ENCODE peak calls at places on chromosomes 3 and 15, in four cellular contexts. One of them, this sample, is unnamed.

GRCh38 chr15:50939911-50940310 is 31.4 kb downstream of the AP4E1 start:
- DNase-seq in central memory CD4-positive, alpha-beta T cell: no peak
- DNase-seq in ovary: no peak
- DNase-seq in body of pancreas: no peak
- DNase-seq in this sample: no peak

GRCh38 chr3:187276397-187277128 is 15.0 kb downstream of the MASP1 start:
- DNase-seq in central memory CD4-positive, alpha-beta T cell: no peak
- DNase-seq in ovary: no peak
- DNase-seq in body of pancreas: no peak
- DNase-seq in this sample: no peak

GRCh38 chr15:37847776-37848175 is 86.7 kb upstream of the TMCO5A start:
- DNase-seq in central memory CD4-positive, alpha-beta T cell: no peak
- DNase-seq in ovary: no peak
- DNase-seq in body of pancreas: no peak
- DNase-seq in this sample: no peak

GRCh38 chr3:185270262-185270955 is 16.6 kb upstream of the EHHADH start:
- DNase-seq in central memory CD4-positive, alpha-beta T cell: no peak
- DNase-seq in ovary: no peak
- DNase-seq in body of pancreas: no peak
- DNase-seq in this sample: no peak

GRCh38 chr3:142098974-142099373 is 50.4 kb downstream of the TFDP2 start:
- DNase-seq in central memory CD4-positive, alpha-beta T cell: no peak
- DNase-seq in ovary: no peak
- DNase-seq in body of pancreas: no peak
- DNase-seq in this sample: no peak

GRCh38 chr3:116614795-116615362 is 94.7 kb upstream of the TUSC7 start:
- DNase-seq in central memory CD4-positive, alpha-beta T cell: no peak
- DNase-seq in ovary: no peak
- DNase-seq in body of pancreas: no peak
- DNase-seq in this sample: no peak

GRCh38 chr15:74024687-74025086 is 30.2 kb downstream of the PML start:
- DNase-seq in central memory CD4-positive, alpha-beta T cell: no peak
- DNase-seq in ovary: no peak
- DNase-seq in body of pancreas: no peak
- DNase-seq in this sample: no peak

GRCh38 chr15:96166223-96167200 is 164.0 kb upstream of the NR2F2 start:
- DNase-seq in central memory CD4-positive, alpha-beta T cell: no peak
- DNase-seq in ovary: no peak
- DNase-seq in body of pancreas: no peak
- DNase-seq in this sample: no peak

GRCh38 chr3:126116526-126116925 is 32.6 kb upstream of the SLC41A3 start:
- DNase-seq in central memory CD4-positive, alpha-beta T cell: no peak
- DNase-seq in ovary: no peak
- DNase-seq in body of pancreas: no peak
- DNase-seq in this sample: peak; percentile 39